ENCODE peak calls at places on chromosome 1, in six cellular contexts. D is left ventricle myocardium superior, B is A549, H is T-helper 2 cell, U is left ventricle myocardium inferior, Z is hepatic stellate cell. F is an unnamed sample.

GRCh38 chr1:110205156-110205555 is 5.0 kb upstream of the KCNC4 start:
- DNase-seq in H (no peak), B (no peak), Z (no peak), D (no peak), U (no peak), F (no peak)

GRCh38 chr1:205018381-205018780 is 24.6 kb upstream of the CNTN2 start:
- DNase-seq in B (no peak), Z (no peak), D (no peak), U (no peak), H (no peak), F (no peak)

GRCh38 chr1:162690672-162691434 is 58.6 kb downstream of the DDR2 start:
- DNase-seq in D (peak; percentile 73), Z (peak; percentile 68), B (no peak), H (no peak), U (peak; percentile 47), F (no peak)

GRCh38 chr1:53687886-53688285 is 51.1 kb downstream of the GLIS1 start:
- DNase-seq in H (no peak), D (no peak), B (no peak), Z (no peak), U (no peak), F (no peak)

GRCh38 chr1:187267745-187268277 is 439.1 kb downstream of the PLA2G4A start:
- DNase-seq in B (no peak), D (no peak), U (no peak), H (no peak), Z (no peak), F (no peak)

GRCh38 chr1:106921186-106921585 is 135.3 kb upstream of the PRMT6 start:
- DNase-seq in H (no peak), B (no peak), U (no peak), Z (no peak), D (no peak), F (no peak)

GRCh38 chr1:10788592-10789006 is 7.8 kb downstream of the CASZ1 start:
- DNase-seq in B (peak; percentile 42), Z (peak; percentile 44), U (peak; percentile 71), H (no peak), D (peak; percentile 87), F (no peak)

GRCh38 chr1:160905617-160905989 is 20.6 kb upstream of the ITLN1 start:
- DNase-seq in D (no peak), H (no peak), U (no peak), B (no peak), Z (no peak), F (no peak)

GRCh38 chr1:41633764-41634163 is 149.3 kb upstream of the EDN2 start:
- DNase-seq in D (no peak), H (no peak), B (no peak), U (no peak), Z (peak; percentile 34), F (no peak)

GRCh38 chr1:12475158-12475934 is 142.7 kb downstream of the DHRS3 start:
- DNase-seq in Z (no peak), U (no peak), B (no peak), D (no peak), H (peak; percentile 2), F (no peak)

GRCh38 chr1:17911789-17912188 is 156.7 kb downstream of the ACTL8 start:
- DNase-seq in Z (no peak), D (no peak), U (no peak), H (no peak), B (no peak), F (no peak)

GRCh38 chr1:113617438-113618141 is 141.7 kb downstream of the PHTF1 start:
- DNase-seq in Z (no peak), D (no peak), U (no peak), H (no peak), B (no peak), F (no peak)

GRCh38 chr1:54763814-54764131 is 550 bp downstream of the PARS2 start:
- DNase-seq in D (no peak), H (no peak), Z (no peak), B (peak; percentile 7), U (no peak), F (no peak)

F was measured in NCI-H2171.